ENCODE peak calls at places on chromosomes 7 and 10, in ten cellular contexts. One of them, this sample, is unnamed.

GRCh38 chr10:61001731-61002122 is 57.7 kb upstream of the RHOBTB1 start:
- DNase-seq in activated naive CD8-positive, alpha-beta T cell treated with anti-CD3 and anti-CD28 coated beads, Interleukin-2, amount 10 ng/mL, durations not matched to agents 7 days and 5 days: no peak
- DNase-seq in stimulated activated CD4-positive, alpha-beta T cell treated with anti-CD3 and anti-CD28 coated beads, Interleukin-2, amount 100 ng/mL, for 48 hours: no peak
- DNase-seq in cardiac muscle cell: no peak
- DNase-seq in activated T-cell treated with anti-CD3 and anti-CD28 coated beads for 1 hour: no peak
- DNase-seq in amniotic epithelial cell: no peak
- DNase-seq in D341Med: peak
- DNase-seq in KG1: no peak
- DNase-seq in fibroblast of mammary gland: no peak
- DNase-seq in GM03348: no peak
- DNase-seq in this sample: no peak

GRCh38 chr10:34297551-34298370 is 517.3 kb downstream of the PARD3 start:
- DNase-seq in activated naive CD8-positive, alpha-beta T cell treated with anti-CD3 and anti-CD28 coated beads, Interleukin-2, amount 10 ng/mL, durations not matched to agents 7 days and 5 days: no peak
- DNase-seq in stimulated activated CD4-positive, alpha-beta T cell treated with anti-CD3 and anti-CD28 coated beads, Interleukin-2, amount 100 ng/mL, for 48 hours: no peak
- DNase-seq in cardiac muscle cell: no peak
- DNase-seq in activated T-cell treated with anti-CD3 and anti-CD28 coated beads for 1 hour: no peak
- DNase-seq in amniotic epithelial cell: no peak
- DNase-seq in D341Med: no peak
- DNase-seq in KG1: no peak
- DNase-seq in fibroblast of mammary gland: no peak
- DNase-seq in GM03348: no peak
- DNase-seq in this sample: no peak

GRCh38 chr7:5997210-5997808 is 11.5 kb downstream of the PMS2 start:
- DNase-seq in activated naive CD8-positive, alpha-beta T cell treated with anti-CD3 and anti-CD28 coated beads, Interleukin-2, amount 10 ng/mL, durations not matched to agents 7 days and 5 days: no peak
- DNase-seq in stimulated activated CD4-positive, alpha-beta T cell treated with anti-CD3 and anti-CD28 coated beads, Interleukin-2, amount 100 ng/mL, for 48 hours: no peak
- DNase-seq in cardiac muscle cell: peak
- DNase-seq in activated T-cell treated with anti-CD3 and anti-CD28 coated beads for 1 hour: peak
- DNase-seq in amniotic epithelial cell: peak
- DNase-seq in D341Med: peak
- DNase-seq in KG1: peak
- DNase-seq in fibroblast of mammary gland: peak
- DNase-seq in GM03348: peak
- DNase-seq in this sample: no peak

GRCh38 chr7:151403764-151404163 is 6.1 kb downstream of the WDR86 start:
- DNase-seq in activated naive CD8-positive, alpha-beta T cell treated with anti-CD3 and anti-CD28 coated beads, Interleukin-2, amount 10 ng/mL, durations not matched to agents 7 days and 5 days: no peak
- DNase-seq in stimulated activated CD4-positive, alpha-beta T cell treated with anti-CD3 and anti-CD28 coated beads, Interleukin-2, amount 100 ng/mL, for 48 hours: no peak
- DNase-seq in cardiac muscle cell: no peak
- DNase-seq in activated T-cell treated with anti-CD3 and anti-CD28 coated beads for 1 hour: no peak
- DNase-seq in amniotic epithelial cell: peak
- DNase-seq in D341Med: no peak
- DNase-seq in KG1: no peak
- DNase-seq in fibroblast of mammary gland: peak
- DNase-seq in GM03348: no peak
- DNase-seq in this sample: no peak

GRCh38 chr7:116741625-116742316 is 69.8 kb downstream of the MET start:
- DNase-seq in activated naive CD8-positive, alpha-beta T cell treated with anti-CD3 and anti-CD28 coated beads, Interleukin-2, amount 10 ng/mL, durations not matched to agents 7 days and 5 days: no peak
- DNase-seq in stimulated activated CD4-positive, alpha-beta T cell treated with anti-CD3 and anti-CD28 coated beads, Interleukin-2, amount 100 ng/mL, for 48 hours: no peak
- DNase-seq in cardiac muscle cell: no peak
- DNase-seq in activated T-cell treated with anti-CD3 and anti-CD28 coated beads for 1 hour: no peak
- DNase-seq in amniotic epithelial cell: no peak
- DNase-seq in D341Med: no peak
- DNase-seq in KG1: no peak
- DNase-seq in fibroblast of mammary gland: peak
- DNase-seq in GM03348: no peak
- DNase-seq in this sample: no peak

GRCh38 chr7:28848906-28849305 is 109.2 kb downstream of the TRIL start:
- DNase-seq in activated naive CD8-positive, alpha-beta T cell treated with anti-CD3 and anti-CD28 coated beads, Interleukin-2, amount 10 ng/mL, durations not matched to agents 7 days and 5 days: no peak
- DNase-seq in stimulated activated CD4-positive, alpha-beta T cell treated with anti-CD3 and anti-CD28 coated beads, Interleukin-2, amount 100 ng/mL, for 48 hours: no peak
- DNase-seq in cardiac muscle cell: no peak
- DNase-seq in activated T-cell treated with anti-CD3 and anti-CD28 coated beads for 1 hour: no peak
- DNase-seq in amniotic epithelial cell: no peak
- DNase-seq in D341Med: no peak
- DNase-seq in KG1: no peak
- DNase-seq in fibroblast of mammary gland: no peak
- DNase-seq in GM03348: no peak
- DNase-seq in this sample: no peak

GRCh38 chr10:76040107-76040829 is 608.8 kb downstream of the LRMDA start:
- DNase-seq in activated naive CD8-positive, alpha-beta T cell treated with anti-CD3 and anti-CD28 coated beads, Interleukin-2, amount 10 ng/mL, durations not matched to agents 7 days and 5 days: no peak
- DNase-seq in stimulated activated CD4-positive, alpha-beta T cell treated with anti-CD3 and anti-CD28 coated beads, Interleukin-2, amount 100 ng/mL, for 48 hours: no peak
- DNase-seq in cardiac muscle cell: no peak
- DNase-seq in activated T-cell treated with anti-CD3 and anti-CD28 coated beads for 1 hour: no peak
- DNase-seq in amniotic epithelial cell: peak
- DNase-seq in D341Med: no peak
- DNase-seq in KG1: no peak
- DNase-seq in fibroblast of mammary gland: no peak
- DNase-seq in GM03348: no peak
- DNase-seq in this sample: no peak

GRCh38 chr7:131218727-131219128 is 108.9 kb upstream of the MKLN1 start:
- DNase-seq in activated naive CD8-positive, alpha-beta T cell treated with anti-CD3 and anti-CD28 coated beads, Interleukin-2, amount 10 ng/mL, durations not matched to agents 7 days and 5 days: no peak
- DNase-seq in stimulated activated CD4-positive, alpha-beta T cell treated with anti-CD3 and anti-CD28 coated beads, Interleukin-2, amount 100 ng/mL, for 48 hours: no peak
- DNase-seq in cardiac muscle cell: no peak
- DNase-seq in activated T-cell treated with anti-CD3 and anti-CD28 coated beads for 1 hour: no peak
- DNase-seq in amniotic epithelial cell: no peak
- DNase-seq in D341Med: no peak
- DNase-seq in KG1: no peak
- DNase-seq in fibroblast of mammary gland: no peak
- DNase-seq in GM03348: no peak
- DNase-seq in this sample: no peak

GRCh38 chr10:69409968-69410367 is 6.8 kb downstream of the TACR2 start:
- DNase-seq in activated naive CD8-positive, alpha-beta T cell treated with anti-CD3 and anti-CD28 coated beads, Interleukin-2, amount 10 ng/mL, durations not matched to agents 7 days and 5 days: no peak
- DNase-seq in stimulated activated CD4-positive, alpha-beta T cell treated with anti-CD3 and anti-CD28 coated beads, Interleukin-2, amount 100 ng/mL, for 48 hours: no peak
- DNase-seq in cardiac muscle cell: peak
- DNase-seq in activated T-cell treated with anti-CD3 and anti-CD28 coated beads for 1 hour: no peak
- DNase-seq in amniotic epithelial cell: no peak
- DNase-seq in D341Med: no peak
- DNase-seq in KG1: no peak
- DNase-seq in fibroblast of mammary gland: peak
- DNase-seq in GM03348: no peak
- DNase-seq in this sample: no peak

This sample was measured in GM18507.